ENCODE peak calls at places on chromosomes 4 and X, in nine cellular contexts. One of them, this sample, is unnamed. For H3K4me1, the result is how much of the 10 kb centered on the place peaks cover.

GRCh38 chr4:143771269-143771668 is 70.8 kb upstream of the FREM3 start:
- DNase-seq in aorta: no peak
- DNase-seq in esophagus squamous epithelium: no peak
- DNase-seq in heart left ventricle: no peak
- DNase-seq in H9: no peak
- DNase-seq in PC-3: no peak
- DNase-seq in right lobe of liver: no peak
- DNase-seq in mesenchymal stem cell: no peak
- DNase-seq in A549: no peak
- DNase-seq in this sample: no peak

GRCh38 chr4:68175562-68176155 is 46.0 kb upstream of the TMPRSS11F start:
- DNase-seq in right lobe of liver: no peak
- DNase-seq in heart left ventricle: peak
- DNase-seq in mesenchymal stem cell: peak
- DNase-seq in PC-3: peak
- DNase-seq in A549: peak
- DNase-seq in aorta: no peak
- DNase-seq in esophagus squamous epithelium: no peak
- DNase-seq in H9: peak
- DNase-seq in this sample: peak

GRCh38 chr4:1246111-1246881 is 2.6 kb downstream of the CTBP1 start:
- DNase-seq in right lobe of liver: peak
- DNase-seq in aorta: peak
- DNase-seq in mesenchymal stem cell: peak
- DNase-seq in esophagus squamous epithelium: no peak
- DNase-seq in A549: no peak
- DNase-seq in PC-3: peak
- DNase-seq in heart left ventricle: peak
- DNase-seq in H9: peak
- DNase-seq in this sample: no peak

GRCh38 chr4:7654550-7655266 is 220.0 kb upstream of the PSAPL1 start:
- DNase-seq in heart left ventricle: no peak
- DNase-seq in mesenchymal stem cell: peak
- DNase-seq in A549: no peak
- DNase-seq in PC-3: no peak
- DNase-seq in H9: peak
- DNase-seq in esophagus squamous epithelium: no peak
- DNase-seq in aorta: no peak
- DNase-seq in right lobe of liver: peak
- DNase-seq in this sample: no peak

GRCh38 chr4:80266267-80266901 is at the start of gene FGF5:
- DNase-seq in heart left ventricle: peak
- DNase-seq in esophagus squamous epithelium: no peak
- DNase-seq in aorta: peak
- DNase-seq in PC-3: peak
- DNase-seq in A549: no peak
- DNase-seq in right lobe of liver: no peak
- DNase-seq in H9: peak
- DNase-seq in mesenchymal stem cell: peak
- DNase-seq in this sample: peak

GRCh38 chr4:71231073-71231752 is 107.6 kb upstream of the SLC4A4 start:
- DNase-seq in mesenchymal stem cell: no peak
- DNase-seq in aorta: peak
- DNase-seq in heart left ventricle: peak
- DNase-seq in right lobe of liver: peak
- DNase-seq in H9: no peak
- DNase-seq in A549: no peak
- DNase-seq in PC-3: no peak
- DNase-seq in esophagus squamous epithelium: no peak
- DNase-seq in this sample: peak

GRCh38 chr4:103018391-103019318 is 850 bp downstream of the SLC9B1 start:
- DNase-seq in esophagus squamous epithelium: no peak
- DNase-seq in A549: peak
- DNase-seq in H9: no peak
- DNase-seq in heart left ventricle: no peak
- DNase-seq in aorta: no peak
- DNase-seq in PC-3: no peak
- DNase-seq in right lobe of liver: no peak
- DNase-seq in mesenchymal stem cell: no peak
- DNase-seq in this sample: no peak

GRCh38 chr4:187478292-187479205 is 517.0 kb upstream of the ZFP42 start:
- DNase-seq in heart left ventricle: no peak
- DNase-seq in PC-3: peak
- DNase-seq in right lobe of liver: no peak
- DNase-seq in A549: no peak
- DNase-seq in mesenchymal stem cell: peak
- DNase-seq in aorta: peak
- DNase-seq in esophagus squamous epithelium: no peak
- DNase-seq in H9: no peak
- DNase-seq in this sample: no peak

GRCh38 chr4:153247116-153247490 is 42.9 kb downstream of the TRIM2 start:
- DNase-seq in aorta: no peak
- DNase-seq in esophagus squamous epithelium: no peak
- DNase-seq in A549: no peak
- DNase-seq in mesenchymal stem cell: no peak
- DNase-seq in PC-3: no peak
- DNase-seq in heart left ventricle: no peak
- DNase-seq in H9: no peak
- DNase-seq in right lobe of liver: no peak
- DNase-seq in this sample: no peak

GRCh38 chr4:153244969-153245368 is 40.7 kb downstream of the TRIM2 start:
- DNase-seq in mesenchymal stem cell: no peak
- DNase-seq in right lobe of liver: no peak
- DNase-seq in aorta: no peak
- DNase-seq in PC-3: no peak
- DNase-seq in H9: no peak
- DNase-seq in heart left ventricle: no peak
- DNase-seq in esophagus squamous epithelium: no peak
- DNase-seq in A549: no peak
- DNase-seq in this sample: no peak

GRCh38 chr4:153245775-153246174 is 41.5 kb downstream of the TRIM2 start:
- DNase-seq in A549: no peak
- DNase-seq in right lobe of liver: no peak
- DNase-seq in esophagus squamous epithelium: no peak
- DNase-seq in H9: no peak
- DNase-seq in mesenchymal stem cell: no peak
- DNase-seq in PC-3: no peak
- DNase-seq in heart left ventricle: no peak
- DNase-seq in aorta: no peak
- DNase-seq in this sample: no peak

GRCh38 chr4:153248641-153249198 is 44.5 kb downstream of the TRIM2 start:
- DNase-seq in mesenchymal stem cell: no peak
- DNase-seq in PC-3: no peak
- DNase-seq in A549: no peak
- DNase-seq in right lobe of liver: peak
- DNase-seq in heart left ventricle: peak
- DNase-seq in esophagus squamous epithelium: no peak
- DNase-seq in H9: peak
- DNase-seq in aorta: no peak
- DNase-seq in this sample: no peak

GRCh38 chr4:153246446-153247115 is 42.3 kb downstream of the TRIM2 start:
- DNase-seq in aorta: no peak
- DNase-seq in esophagus squamous epithelium: no peak
- DNase-seq in A549: no peak
- DNase-seq in heart left ventricle: no peak
- DNase-seq in PC-3: no peak
- DNase-seq in mesenchymal stem cell: no peak
- DNase-seq in right lobe of liver: no peak
- DNase-seq in H9: no peak
- DNase-seq in this sample: no peak
- H3K4me1 ChIP-seq in aorta: under half
- H3K4me1 ChIP-seq in esophagus squamous epithelium: under half
- H3K4me1 ChIP-seq in A549: under half
- H3K4me1 ChIP-seq in heart left ventricle: under half
- H3K4me1 ChIP-seq in PC-3: under half
- H3K4me1 ChIP-seq in mesenchymal stem cell: under half
- H3K4me1 ChIP-seq in right lobe of liver: under half
- H3K4me1 ChIP-seq in H9: under half
- H3K4me1 ChIP-seq in this sample: under half

GRCh38 chrX:49177873-49178480 is 6.3 kb downstream of the PLP2 start:
- DNase-seq in esophagus squamous epithelium: no peak
- DNase-seq in aorta: no peak
- DNase-seq in mesenchymal stem cell: no peak
- DNase-seq in heart left ventricle: no peak
- DNase-seq in PC-3: no peak
- DNase-seq in A549: no peak
- DNase-seq in H9: no peak
- DNase-seq in right lobe of liver: no peak
- DNase-seq in this sample: no peak

GRCh38 chrX:49178537-49178936 is 6.8 kb downstream of the PLP2 start:
- DNase-seq in PC-3: no peak
- DNase-seq in right lobe of liver: no peak
- DNase-seq in A549: no peak
- DNase-seq in H9: no peak
- DNase-seq in aorta: no peak
- DNase-seq in esophagus squamous epithelium: no peak
- DNase-seq in mesenchymal stem cell: no peak
- DNase-seq in heart left ventricle: no peak
- DNase-seq in this sample: no peak

GRCh38 chrX:49176421-49177326 is 5.0 kb downstream of the PLP2 start:
- DNase-seq in right lobe of liver: no peak
- DNase-seq in mesenchymal stem cell: no peak
- DNase-seq in A549: no peak
- DNase-seq in aorta: no peak
- DNase-seq in heart left ventricle: no peak
- DNase-seq in H9: no peak
- DNase-seq in PC-3: no peak
- DNase-seq in esophagus squamous epithelium: no peak
- DNase-seq in this sample: peak

GRCh38 chrX:49175875-49176274 is 4.2 kb downstream of the PLP2 start:
- DNase-seq in heart left ventricle: no peak
- DNase-seq in H9: no peak
- DNase-seq in PC-3: no peak
- DNase-seq in A549: no peak
- DNase-seq in mesenchymal stem cell: no peak
- DNase-seq in right lobe of liver: no peak
- DNase-seq in aorta: no peak
- DNase-seq in esophagus squamous epithelium: no peak
- DNase-seq in this sample: no peak

DNA sequence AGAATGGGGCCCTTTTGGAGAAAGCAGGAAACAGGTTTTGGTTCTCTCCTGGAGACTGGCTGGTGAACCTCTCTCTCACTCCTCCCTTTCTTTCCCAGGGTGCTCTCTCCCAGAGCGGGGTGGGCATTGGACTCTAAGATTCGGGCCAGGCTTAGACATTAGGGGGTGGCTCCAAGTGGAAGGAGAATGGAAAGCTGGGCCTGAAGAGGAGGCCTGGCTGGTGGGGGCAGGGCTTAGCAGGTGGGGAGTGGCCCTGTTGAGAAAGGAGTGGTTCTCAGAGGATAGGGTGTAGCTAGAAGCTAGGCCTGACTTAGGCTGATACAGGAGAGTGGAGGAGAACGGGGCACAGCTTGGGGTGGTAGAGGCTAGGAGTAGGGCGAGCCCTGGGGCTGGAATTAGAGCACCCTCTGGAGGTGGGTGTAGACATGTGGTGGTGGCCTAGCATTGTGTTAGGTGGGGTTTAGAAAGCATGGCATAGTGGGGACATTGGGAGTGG is 5.7 kb downstream of the PLP2 start:
- DNase-seq in esophagus squamous epithelium: no peak
- DNase-seq in mesenchymal stem cell: no peak
- DNase-seq in heart left ventricle: no peak
- DNase-seq in PC-3: no peak
- DNase-seq in A549: no peak
- DNase-seq in aorta: no peak
- DNase-seq in H9: no peak
- DNase-seq in right lobe of liver: no peak
- DNase-seq in this sample: peak
- H3K27ac ChIP-seq in esophagus squamous epithelium: peak
- H3K27ac ChIP-seq in mesenchymal stem cell: no peak
- H3K27ac ChIP-seq in heart left ventricle: no peak
- H3K27ac ChIP-seq in PC-3: no peak
- H3K27ac ChIP-seq in A549: peak
- H3K27ac ChIP-seq in aorta: no peak
- H3K27ac ChIP-seq in H9: no peak
- H3K27ac ChIP-seq in right lobe of liver: no peak
- H3K27ac ChIP-seq in this sample: peak

DNA sequence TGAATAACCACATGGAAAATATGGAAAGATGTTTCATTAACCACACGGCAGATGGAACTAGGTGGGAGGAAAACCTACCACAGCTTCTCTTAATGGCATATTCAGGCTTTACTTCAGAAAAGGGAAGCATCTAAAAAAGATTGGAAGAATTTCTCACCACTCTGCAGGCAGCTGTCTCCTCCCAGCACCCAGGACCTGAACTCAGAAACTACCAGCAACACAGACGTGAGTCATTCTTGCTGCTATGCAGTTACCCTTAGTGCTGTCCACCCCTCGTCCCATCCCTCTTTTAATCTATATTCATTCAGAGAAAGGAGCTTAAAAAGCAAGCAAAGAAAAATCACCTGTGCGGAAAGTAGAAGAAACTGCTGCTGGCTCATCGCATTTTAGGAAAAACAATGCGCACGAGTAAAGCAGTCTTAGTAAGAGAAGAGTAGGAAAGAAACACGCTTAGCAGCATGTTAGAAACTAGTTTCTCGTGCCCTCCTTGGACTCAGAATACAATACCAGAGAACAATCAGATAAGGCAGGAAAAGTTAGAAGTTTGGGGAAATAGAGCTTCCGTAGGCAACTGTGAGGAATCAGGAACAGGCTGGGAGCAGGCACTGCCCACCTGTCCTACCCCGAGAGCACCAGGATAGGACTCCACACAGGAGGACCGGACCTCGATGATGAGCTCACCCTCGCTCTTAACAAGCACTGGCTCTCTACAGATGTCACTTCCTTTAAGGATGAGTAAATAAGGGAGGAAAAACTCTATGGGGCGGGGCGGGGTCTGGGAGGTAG is 48.1 kb upstream of the ENPP6 start:
- DNase-seq in A549: peak
- DNase-seq in esophagus squamous epithelium: no peak
- DNase-seq in mesenchymal stem cell: peak
- DNase-seq in aorta: no peak
- DNase-seq in right lobe of liver: no peak
- DNase-seq in heart left ventricle: no peak
- DNase-seq in PC-3: peak
- DNase-seq in H9: no peak
- DNase-seq in this sample: no peak
- H3K4me1 ChIP-seq in A549: under half
- H3K4me1 ChIP-seq in esophagus squamous epithelium: under half
- H3K4me1 ChIP-seq in mesenchymal stem cell: under half
- H3K4me1 ChIP-seq in aorta: under half
- H3K4me1 ChIP-seq in right lobe of liver: under half
- H3K4me1 ChIP-seq in heart left ventricle: under half
- H3K4me1 ChIP-seq in PC-3: under half
- H3K4me1 ChIP-seq in H9: under half
- H3K4me1 ChIP-seq in this sample: under half

GRCh38 chrX:1750267-1750666 is 135.4 kb downstream of the ASMT start:
- DNase-seq in H9: no peak
- DNase-seq in A549: no peak
- DNase-seq in PC-3: no peak
- DNase-seq in esophagus squamous epithelium: no peak
- DNase-seq in heart left ventricle: no peak
- DNase-seq in mesenchymal stem cell: no peak
- DNase-seq in right lobe of liver: no peak
- DNase-seq in aorta: no peak
- DNase-seq in this sample: no peak

GRCh38 chrX:1748408-1748807 is 133.5 kb downstream of the ASMT start:
- DNase-seq in esophagus squamous epithelium: no peak
- DNase-seq in PC-3: no peak
- DNase-seq in H9: no peak
- DNase-seq in mesenchymal stem cell: no peak
- DNase-seq in heart left ventricle: no peak
- DNase-seq in aorta: no peak
- DNase-seq in A549: no peak
- DNase-seq in right lobe of liver: no peak
- DNase-seq in this sample: no peak

GRCh38 chrX:1749499-1749898 is 134.6 kb downstream of the ASMT start:
- DNase-seq in esophagus squamous epithelium: no peak
- DNase-seq in aorta: no peak
- DNase-seq in heart left ventricle: no peak
- DNase-seq in right lobe of liver: no peak
- DNase-seq in mesenchymal stem cell: no peak
- DNase-seq in H9: peak
- DNase-seq in PC-3: no peak
- DNase-seq in A549: no peak
- DNase-seq in this sample: no peak

GRCh38 chrX:1751781-1752180 is 136.9 kb downstream of the ASMT start:
- DNase-seq in aorta: no peak
- DNase-seq in H9: no peak
- DNase-seq in heart left ventricle: no peak
- DNase-seq in A549: no peak
- DNase-seq in mesenchymal stem cell: no peak
- DNase-seq in PC-3: no peak
- DNase-seq in right lobe of liver: no peak
- DNase-seq in esophagus squamous epithelium: no peak
- DNase-seq in this sample: no peak

DNA sequence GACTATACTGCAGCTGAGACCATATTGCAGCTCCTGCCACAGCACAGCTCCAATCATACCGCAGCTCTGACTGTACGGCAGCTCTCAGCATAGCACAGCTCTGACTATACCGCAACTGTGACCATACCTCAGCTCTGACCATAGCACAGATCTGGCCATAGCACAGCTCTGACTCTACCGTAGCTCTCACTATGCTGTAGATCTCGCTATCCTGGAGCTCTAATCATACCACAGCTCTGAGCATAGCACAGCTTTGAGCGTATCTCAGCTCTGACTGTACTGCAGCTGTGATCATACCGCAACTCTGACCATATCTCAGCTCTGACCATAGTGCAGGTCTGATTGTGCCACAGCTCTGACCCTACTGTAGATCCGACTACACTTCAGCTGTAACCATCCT is 139.2 kb downstream of the ASMT start:
- DNase-seq in mesenchymal stem cell: no peak
- DNase-seq in heart left ventricle: no peak
- DNase-seq in A549: no peak
- DNase-seq in H9: no peak
- DNase-seq in PC-3: no peak
- DNase-seq in esophagus squamous epithelium: no peak
- DNase-seq in right lobe of liver: no peak
- DNase-seq in aorta: no peak
- DNase-seq in this sample: no peak
- H3K27ac ChIP-seq in mesenchymal stem cell: no peak
- H3K27ac ChIP-seq in heart left ventricle: no peak
- H3K27ac ChIP-seq in A549: no peak
- H3K27ac ChIP-seq in H9: no peak
- H3K27ac ChIP-seq in PC-3: no peak
- H3K27ac ChIP-seq in esophagus squamous epithelium: no peak
- H3K27ac ChIP-seq in right lobe of liver: no peak
- H3K27ac ChIP-seq in aorta: no peak
- H3K27ac ChIP-seq in this sample: no peak

This sample was measured in foreskin keratinocyte.